ENCODE peak calls at places on chromosomes 3 and 15, in ten cellular contexts. D is activated T-cell treated with anti-CD3 and anti-CD28 coated beads, Interleukin-2, amount 50 U/mL, for 48 hours; C is NCI-H1436; H is H9; Y is EH; O is COR-L47; V is heart left ventricle; G is HT1080; N is HCEC 1CT; J is ACHN. L is an unnamed sample.

GRCh38 chr3:36969540-36970432 is 23.1 kb downstream of the EPM2AIP1 start:
- DNase-seq in D (peak; percentile 49), C (peak; percentile 84), H (peak; percentile 60), Y (peak; percentile 78), O (peak; percentile 92), V (peak; percentile 43), G (peak; percentile 81), N (peak; percentile 72), J (peak; percentile 54), L (no peak)

GRCh38 chr3:168431436-168431835 is 335.7 kb upstream of the GOLIM4 start:
- DNase-seq in D (no peak), C (no peak), H (no peak), Y (peak; percentile 28), O (no peak), V (no peak), G (no peak), N (no peak), J (no peak), L (no peak)

GRCh38 chr15:100671858-100672543 is 69.6 kb downstream of the ASB7 start:
- DNase-seq in D (no peak), C (no peak), H (peak; percentile 51), Y (peak; percentile 69), O (no peak), V (no peak), G (peak; percentile 59), N (no peak), J (peak; percentile 50), L (no peak)

GRCh38 chr15:32029409-32029861 is 880 bp upstream of the CHRNA7 start:
- DNase-seq in D (peak; percentile 28), C (peak; percentile 33), H (peak; percentile 71), Y (no peak), O (peak; percentile 59), V (no peak), G (peak; percentile 8), N (no peak), J (peak; percentile 6), L (peak; percentile 35)

GRCh38 chr15:68616397-68616796 is 37.6 kb downstream of the CORO2B start:
- DNase-seq in D (no peak), C (no peak), H (no peak), Y (no peak), O (no peak), V (no peak), G (no peak), N (no peak), J (no peak), L (no peak)

GRCh38 chr3:182575941-182576340 is 217.4 kb upstream of the ATP11B start:
- DNase-seq in D (no peak), C (no peak), H (no peak), Y (no peak), O (no peak), V (no peak), G (no peak), N (no peak), J (no peak), L (no peak)

GRCh38 chr15:48392356-48392755 is 61.1 kb downstream of the DUT start:
- DNase-seq in D (no peak), C (no peak), H (no peak), Y (peak; percentile 42), O (no peak), V (peak; percentile 62), G (no peak), N (no peak), J (no peak), L (no peak)

GRCh38 chr15:99895189-99895955 is 162.1 kb upstream of the LYSMD4 start:
- DNase-seq in D (no peak), C (no peak), H (no peak), Y (no peak), O (no peak), V (no peak), G (no peak), N (no peak), J (no peak), L (no peak)

GRCh38 chr15:92636950-92637481 is 18.6 kb downstream of the FAM174B start:
- DNase-seq in D (no peak), C (peak; percentile 60), H (peak; percentile 94), Y (no peak), O (no peak), V (no peak), G (no peak), N (no peak), J (no peak), L (peak; percentile 91)

GRCh38 chr15:63041982-63042878 is at the start of gene TPM1:
- DNase-seq in D (peak; percentile 28), C (no peak), H (peak; percentile 90), Y (peak; percentile 98), O (peak; percentile 38), V (peak; percentile 94), G (peak; percentile 89), N (peak; percentile 85), J (peak; percentile 91), L (peak; percentile 64)

GRCh38 chr3:111472556-111472955 is 69.4 kb upstream of the CD96 start:
- DNase-seq in D (no peak), C (no peak), H (no peak), Y (no peak), O (no peak), V (no peak), G (no peak), N (no peak), J (no peak), L (no peak)

GRCh38 chr3:135895106-135895733 is 70.3 kb upstream of the PPP2R3A start:
- DNase-seq in D (peak; percentile 60), C (peak; percentile 72), H (peak; percentile 76), Y (peak; percentile 78), O (peak; percentile 84), V (peak; percentile 67), G (peak; percentile 92), N (peak; percentile 73), J (peak; percentile 86), L (peak; percentile 76)

GRCh38 chr3:180059351-180059750 is 22.6 kb upstream of the PEX5L start:
- DNase-seq in D (no peak), C (no peak), H (no peak), Y (no peak), O (no peak), V (no peak), G (peak; percentile 66), N (peak; percentile 83), J (no peak), L (no peak)

GRCh38 chr15:64355559-64356442 is at the start of gene CSNK1G1:
- DNase-seq in D (peak; percentile 94), C (peak; percentile 95), H (peak; percentile 98), Y (peak; percentile 99), O (peak; percentile 96), V (peak; percentile 97), G (peak; percentile 97), N (peak; percentile 98), J (peak; percentile 94), L (peak; percentile 93)

GRCh38 chr3:121482651-121483050 is 63.1 kb downstream of the POLQ start:
- DNase-seq in D (no peak), C (no peak), H (no peak), Y (peak; percentile 85), O (no peak), V (no peak), G (peak; percentile 90), N (peak; percentile 93), J (peak; percentile 61), L (no peak)

GRCh38 chr15:58015565-58015964 is 49.9 kb downstream of the ALDH1A2 start:
- DNase-seq in D (no peak), C (no peak), H (no peak), Y (peak; percentile 34), O (no peak), V (no peak), G (peak; percentile 15), N (peak; percentile 25), J (no peak), L (no peak)

GRCh38 chr15:95105229-95105628 is 873.9 kb downstream of the MCTP2 start:
- DNase-seq in D (no peak), C (no peak), H (no peak), Y (peak; percentile 73), O (no peak), V (no peak), G (peak; percentile 65), N (peak; percentile 82), J (no peak), L (no peak)

GRCh38 chr15:38325290-38325990 is 72.8 kb downstream of the SPRED1 start:
- DNase-seq in D (no peak), C (no peak), H (no peak), Y (peak; percentile 36), O (no peak), V (no peak), G (no peak), N (no peak), J (no peak), L (no peak)

GRCh38 chr15:101489236-101489632 is 273 bp downstream of the PCSK6 start:
- DNase-seq in D (peak; percentile 45), C (no peak), H (no peak), Y (peak; percentile 17), O (peak; percentile 39), V (peak; percentile 69), G (no peak), N (no peak), J (peak; percentile 7), L (peak; percentile 60)

GRCh38 chr3:37761043-37761442 is 100.6 kb upstream of the CTDSPL start:
- DNase-seq in D (no peak), C (no peak), H (no peak), Y (no peak), O (no peak), V (no peak), G (no peak), N (no peak), J (no peak), L (no peak)

GRCh38 chr15:87844031-87844430 is 412.5 kb downstream of the NTRK3 start:
- DNase-seq in D (no peak), C (no peak), H (no peak), Y (no peak), O (no peak), V (no peak), G (no peak), N (no peak), J (no peak), L (no peak)

GRCh38 chr3:58411036-58411435 is 22.6 kb downstream of the PDHB start:
- DNase-seq in D (no peak), C (no peak), H (no peak), Y (peak; percentile 84), O (no peak), V (no peak), G (no peak), N (no peak), J (no peak), L (no peak)

GRCh38 chr3:53161820-53162671 is 1.0 kb downstream of the PRKCD start:
- DNase-seq in D (peak; percentile 64), C (no peak), H (peak; percentile 47), Y (peak; percentile 37), O (no peak), V (peak; percentile 67), G (peak; percentile 32), N (no peak), J (no peak), L (no peak)

GRCh38 chr3:9385209-9385936 is 12.0 kb upstream of the SETD5 start:
- DNase-seq in D (no peak), C (no peak), H (no peak), Y (no peak), O (no peak), V (no peak), G (no peak), N (no peak), J (no peak), L (no peak)

GRCh38 chr15:88649286-88649733 is 10.5 kb downstream of the ISG20 start:
- DNase-seq in D (peak; percentile 88), C (no peak), H (no peak), Y (peak; percentile 94), O (no peak), V (peak; percentile 77), G (peak; percentile 100), N (peak; percentile 90), J (peak; percentile 58), L (peak; percentile 53)

GRCh38 chr3:197137741-197138140 is 108.1 kb upstream of the MELTF start:
- DNase-seq in D (no peak), C (no peak), H (no peak), Y (peak; percentile 13), O (no peak), V (peak; percentile 53), G (no peak), N (no peak), J (no peak), L (no peak)

GRCh38 chr3:28850186-28850585 is 430.7 kb upstream of the RBMS3 start:
- DNase-seq in D (no peak), C (no peak), H (no peak), Y (peak; percentile 31), O (no peak), V (no peak), G (no peak), N (no peak), J (no peak), L (no peak)

GRCh38 chr3:58597770-58598310 is 20.6 kb upstream of the FAM107A start:
- DNase-seq in D (no peak), C (no peak), H (no peak), Y (no peak), O (no peak), V (no peak), G (no peak), N (no peak), J (no peak), L (no peak)